ENCODE peak calls at places on chromosomes 12 and 14, in seven cellular contexts. K, W, P, V, U, A and L are unnamed samples.

GRCh38 chr14:79331820-79332219 is 879.5 kb downstream of the DIO2 start:
- DNase-seq in K (no peak), W (no peak), P (no peak), V (no peak), U (peak; percentile 59), A (no peak), L (no peak)

GRCh38 chr12:93025145-93026103 is 96.3 kb upstream of the EEA1 start:
- DNase-seq in K (no peak), W (peak; percentile 25), P (no peak), V (no peak), U (peak; percentile 71), A (peak; percentile 37), L (peak; percentile 48)

GRCh38 chr12:1912580-1913376 is 5.7 kb downstream of the CACNA2D4 start:
- DNase-seq in K (no peak), W (no peak), P (peak; percentile 21), V (no peak), U (peak; percentile 69), A (peak; percentile 10), L (no peak)

GRCh38 chr12:48037267-48037915 is 33.1 kb upstream of the COL2A1 start:
- DNase-seq in K (no peak), W (no peak), P (no peak), V (no peak), U (peak; percentile 68), A (no peak), L (peak; percentile 36)

GRCh38 chr14:100547633-100548294 is 39.5 kb downstream of the BEGAIN start:
- DNase-seq in K (no peak), W (no peak), P (peak; percentile 85), V (no peak), U (peak; percentile 91), A (peak; percentile 83), L (no peak)

GRCh38 chr14:30389134-30389900 is 169.6 kb upstream of the G2E3 start:
- DNase-seq in K (peak; percentile 21), W (no peak), P (peak; percentile 60), V (no peak), U (no peak), A (peak; percentile 17), L (peak; percentile 5)

GRCh38 chr12:57615637-57616036 is 4.4 kb downstream of the ARHGEF25 start:
- DNase-seq in K (no peak), W (no peak), P (no peak), V (no peak), U (no peak), A (no peak), L (no peak)

GRCh38 chr12:125240717-125241116 is 175.5 kb downstream of the AACS start:
- DNase-seq in K (no peak), W (no peak), P (no peak), V (no peak), U (no peak), A (no peak), L (no peak)

GRCh38 chr12:54215990-54216579 is 27.3 kb upstream of the SMUG1 start:
- DNase-seq in K (no peak), W (no peak), P (peak; percentile 61), V (no peak), U (no peak), A (no peak), L (no peak)

GRCh38 chr12:69524755-69525509 is 54.7 kb downstream of the FRS2 start:
- DNase-seq in K (no peak), W (no peak), P (no peak), V (no peak), U (peak; percentile 48), A (no peak), L (no peak)

GRCh38 chr14:24871302-24871701 is 178.6 kb downstream of the STXBP6 start:
- DNase-seq in K (no peak), W (no peak), P (no peak), V (no peak), U (no peak), A (no peak), L (no peak)

GRCh38 chr14:56892959-56893358 is 82.7 kb upstream of the OTX2 start:
- DNase-seq in K (no peak), W (no peak), P (no peak), V (no peak), U (no peak), A (no peak), L (no peak)

GRCh38 chr12:89427508-89428156 is 75.3 kb upstream of the DUSP6 start:
- DNase-seq in K (no peak), W (no peak), P (no peak), V (no peak), U (peak; percentile 61), A (no peak), L (no peak)

GRCh38 chr14:54564071-54564798 is 2.7 kb upstream of the SAMD4A start:
- DNase-seq in K (no peak), W (peak; percentile 8), P (no peak), V (no peak), U (peak; percentile 50), A (peak; percentile 39), L (peak; percentile 27)

GRCh38 chr14:53391631-53392030 is 238.5 kb upstream of the DDHD1 start:
- DNase-seq in K (no peak), W (no peak), P (no peak), V (no peak), U (peak; percentile 81), A (no peak), L (peak; percentile 96)

GRCh38 chr12:114152890-114153289 is 186.8 kb upstream of the RBM19 start:
- DNase-seq in K (no peak), W (no peak), P (no peak), V (no peak), U (peak; percentile 54), A (peak; percentile 10), L (no peak)

GRCh38 chr12:14418526-14418925 is 53.0 kb downstream of the ATF7IP start:
- DNase-seq in K (no peak), W (no peak), P (no peak), V (no peak), U (peak; percentile 54), A (no peak), L (peak; percentile 29)

GRCh38 chr14:55689971-55690871 is 110.2 kb downstream of the KTN1 start:
- DNase-seq in K (no peak), W (no peak), P (no peak), V (no peak), U (peak; percentile 29), A (no peak), L (no peak)

GRCh38 chr12:109625131-109625559 is 51.6 kb downstream of the MVK start:
- DNase-seq in K (peak; percentile 91), W (no peak), P (no peak), V (no peak), U (peak; percentile 49), A (peak; percentile 26), L (peak; percentile 19)

GRCh38 chr14:49982522-49982951 is 89.7 kb downstream of the ARF6 start:
- DNase-seq in K (no peak), W (no peak), P (peak; percentile 68), V (no peak), U (peak; percentile 93), A (no peak), L (peak; percentile 93)

GRCh38 chr14:80955434-80955939 is at the start of gene TSHR:
- DNase-seq in K (no peak), W (no peak), P (no peak), V (no peak), U (peak; percentile 5), A (no peak), L (no peak)

GRCh38 chr14:58151701-58152568 is at the start of gene ARMH4:
- DNase-seq in K (peak; percentile 80), W (peak; percentile 57), P (peak; percentile 91), V (peak; percentile 31), U (peak; percentile 82), A (peak; percentile 63), L (peak; percentile 73)

GRCh38 chr12:3065300-3065699 is 11.9 kb upstream of the TSPAN9 start:
- DNase-seq in K (no peak), W (no peak), P (no peak), V (no peak), U (no peak), A (no peak), L (no peak)

GRCh38 chr12:40697566-40698257 is 5.5 kb downstream of the CNTN1 start:
- DNase-seq in K (no peak), W (no peak), P (no peak), V (no peak), U (no peak), A (peak; percentile 13), L (no peak)

GRCh38 chr12:120092531-120093335 is 23.8 kb downstream of the RAB35 start:
- DNase-seq in K (no peak), W (no peak), P (no peak), V (no peak), U (no peak), A (no peak), L (no peak)

GRCh38 chr14:89121961-89122675 is 294.9 kb downstream of the FOXN3 start:
- DNase-seq in K (no peak), W (no peak), P (no peak), V (no peak), U (no peak), A (no peak), L (no peak)

GRCh38 chr12:58757422-58757821 is 162.9 kb downstream of the LRIG3 start:
- DNase-seq in K (no peak), W (no peak), P (no peak), V (no peak), U (peak; percentile 98), A (no peak), L (peak; percentile 96)

GRCh38 chr12:29980304-29980703 is 196.6 kb upstream of the TMTC1 start:
- DNase-seq in K (no peak), W (no peak), P (no peak), V (no peak), U (no peak), A (no peak), L (no peak)

GRCh38 chr14:44778562-44778961 is 183.2 kb downstream of the KLHL28 start:
- DNase-seq in K (no peak), W (no peak), P (no peak), V (no peak), U (peak; percentile 1), A (peak; percentile 70), L (peak; percentile 80)

GRCh38 chr14:60485057-60485599 is 735 bp downstream of the C14orf39 start:
- DNase-seq in K (no peak), W (no peak), P (no peak), V (no peak), U (no peak), A (no peak), L (no peak)

GRCh38 chr12:11607313-11608081 is 42.0 kb upstream of the ETV6 start:
- DNase-seq in K (no peak), W (no peak), P (no peak), V (no peak), U (peak; percentile 86), A (no peak), L (peak; percentile 76)